ENCODE peak calls at places on chromosomes 7 and 10, in nine cellular contexts. One of them, this sample, is unnamed.

GRCh38 chr10:79410315-79411094 is 34.9 kb downstream of the ZCCHC24 start:
- DNase-seq in A549: no peak
- DNase-seq in body of pancreas: no peak
- DNase-seq in testis: no peak
- DNase-seq in GM23338: no peak
- DNase-seq in NCI-H1092: no peak
- DNase-seq in stimulated activated CD8-positive, alpha-beta memory T cell treated with anti-CD3 and anti-CD28 coated beads, Interleukin-7, amount 100 ng/mL, for 24 hours: no peak
- DNase-seq in HT1080: no peak
- DNase-seq in AG04450: no peak
- DNase-seq in this sample: no peak

GRCh38 chr10:99337261-99337905 is 8.2 kb downstream of the CNNM1 start:
- DNase-seq in A549: no peak
- DNase-seq in body of pancreas: no peak
- DNase-seq in testis: peak; percentile 40
- DNase-seq in GM23338: no peak
- DNase-seq in NCI-H1092: no peak
- DNase-seq in stimulated activated CD8-positive, alpha-beta memory T cell treated with anti-CD3 and anti-CD28 coated beads, Interleukin-7, amount 100 ng/mL, for 24 hours: no peak
- DNase-seq in HT1080: no peak
- DNase-seq in AG04450: no peak
- DNase-seq in this sample: no peak

GRCh38 chr10:61830072-61830845 is 71.2 kb upstream of the ARID5B start:
- DNase-seq in A549: no peak
- DNase-seq in body of pancreas: no peak
- DNase-seq in testis: no peak
- DNase-seq in GM23338: no peak
- DNase-seq in NCI-H1092: no peak
- DNase-seq in stimulated activated CD8-positive, alpha-beta memory T cell treated with anti-CD3 and anti-CD28 coated beads, Interleukin-7, amount 100 ng/mL, for 24 hours: no peak
- DNase-seq in HT1080: no peak
- DNase-seq in AG04450: no peak
- DNase-seq in this sample: no peak

GRCh38 chr7:109449760-109450159 is 880.1 kb downstream of the DNAJB9 start:
- DNase-seq in A549: no peak
- DNase-seq in body of pancreas: no peak
- DNase-seq in testis: no peak
- DNase-seq in GM23338: peak; percentile 38
- DNase-seq in NCI-H1092: no peak
- DNase-seq in stimulated activated CD8-positive, alpha-beta memory T cell treated with anti-CD3 and anti-CD28 coated beads, Interleukin-7, amount 100 ng/mL, for 24 hours: no peak
- DNase-seq in HT1080: no peak
- DNase-seq in AG04450: no peak
- DNase-seq in this sample: no peak

GRCh38 chr7:107967420-107967819 is 35.5 kb downstream of the LAMB1 start:
- DNase-seq in A549: no peak
- DNase-seq in body of pancreas: no peak
- DNase-seq in testis: no peak
- DNase-seq in GM23338: no peak
- DNase-seq in NCI-H1092: peak; percentile 16
- DNase-seq in stimulated activated CD8-positive, alpha-beta memory T cell treated with anti-CD3 and anti-CD28 coated beads, Interleukin-7, amount 100 ng/mL, for 24 hours: no peak
- DNase-seq in HT1080: no peak
- DNase-seq in AG04450: no peak
- DNase-seq in this sample: no peak

GRCh38 chr7:92614586-92615237 is 24.5 kb upstream of the FAM133B start:
- DNase-seq in A549: no peak
- DNase-seq in body of pancreas: no peak
- DNase-seq in testis: no peak
- DNase-seq in GM23338: no peak
- DNase-seq in NCI-H1092: no peak
- DNase-seq in stimulated activated CD8-positive, alpha-beta memory T cell treated with anti-CD3 and anti-CD28 coated beads, Interleukin-7, amount 100 ng/mL, for 24 hours: no peak
- DNase-seq in HT1080: no peak
- DNase-seq in AG04450: no peak
- DNase-seq in this sample: no peak

GRCh38 chr10:75269605-75270004 is 33.8 kb upstream of the COMTD1 start:
- DNase-seq in A549: no peak
- DNase-seq in body of pancreas: no peak
- DNase-seq in testis: peak; percentile 57
- DNase-seq in GM23338: no peak
- DNase-seq in NCI-H1092: no peak
- DNase-seq in stimulated activated CD8-positive, alpha-beta memory T cell treated with anti-CD3 and anti-CD28 coated beads, Interleukin-7, amount 100 ng/mL, for 24 hours: no peak
- DNase-seq in HT1080: peak; percentile 20
- DNase-seq in AG04450: no peak
- DNase-seq in this sample: peak; percentile 51

GRCh38 chr7:127588697-127589482 is 679 bp downstream of the ARF5 start:
- DNase-seq in A549: peak; percentile 80
- DNase-seq in body of pancreas: peak; percentile 81
- DNase-seq in testis: peak; percentile 77
- DNase-seq in GM23338: peak; percentile 91
- DNase-seq in NCI-H1092: peak; percentile 65
- DNase-seq in stimulated activated CD8-positive, alpha-beta memory T cell treated with anti-CD3 and anti-CD28 coated beads, Interleukin-7, amount 100 ng/mL, for 24 hours: no peak
- DNase-seq in HT1080: peak; percentile 62
- DNase-seq in AG04450: peak; percentile 20
- DNase-seq in this sample: peak; percentile 66

GRCh38 chr7:136857573-136857972 is 10.9 kb upstream of the CHRM2 start:
- DNase-seq in A549: no peak
- DNase-seq in body of pancreas: no peak
- DNase-seq in testis: no peak
- DNase-seq in GM23338: peak; percentile 48
- DNase-seq in NCI-H1092: no peak
- DNase-seq in stimulated activated CD8-positive, alpha-beta memory T cell treated with anti-CD3 and anti-CD28 coated beads, Interleukin-7, amount 100 ng/mL, for 24 hours: no peak
- DNase-seq in HT1080: peak; percentile 17
- DNase-seq in AG04450: no peak
- DNase-seq in this sample: peak; percentile 54

GRCh38 chr7:100087055-100087750 is 1.6 kb upstream of the COPS6 start:
- DNase-seq in A549: no peak
- DNase-seq in body of pancreas: no peak
- DNase-seq in testis: no peak
- DNase-seq in GM23338: no peak
- DNase-seq in NCI-H1092: no peak
- DNase-seq in stimulated activated CD8-positive, alpha-beta memory T cell treated with anti-CD3 and anti-CD28 coated beads, Interleukin-7, amount 100 ng/mL, for 24 hours: no peak
- DNase-seq in HT1080: peak; percentile 97
- DNase-seq in AG04450: peak; percentile 98
- DNase-seq in this sample: no peak

GRCh38 chr7:155811895-155812761 is at the start of gene SHH:
- DNase-seq in A549: no peak
- DNase-seq in body of pancreas: no peak
- DNase-seq in testis: no peak
- DNase-seq in GM23338: peak; percentile 46
- DNase-seq in NCI-H1092: no peak
- DNase-seq in stimulated activated CD8-positive, alpha-beta memory T cell treated with anti-CD3 and anti-CD28 coated beads, Interleukin-7, amount 100 ng/mL, for 24 hours: no peak
- DNase-seq in HT1080: no peak
- DNase-seq in AG04450: no peak
- DNase-seq in this sample: no peak

GRCh38 chr10:33803248-33803647 is 468.8 kb upstream of the NRP1 start:
- DNase-seq in A549: no peak
- DNase-seq in body of pancreas: no peak
- DNase-seq in testis: no peak
- DNase-seq in GM23338: no peak
- DNase-seq in NCI-H1092: no peak
- DNase-seq in stimulated activated CD8-positive, alpha-beta memory T cell treated with anti-CD3 and anti-CD28 coated beads, Interleukin-7, amount 100 ng/mL, for 24 hours: no peak
- DNase-seq in HT1080: peak; percentile 92
- DNase-seq in AG04450: no peak
- DNase-seq in this sample: no peak

GRCh38 chr7:131600578-131600977 is 44.1 kb upstream of the PODXL start:
- DNase-seq in A549: no peak
- DNase-seq in body of pancreas: no peak
- DNase-seq in testis: no peak
- DNase-seq in GM23338: peak; percentile 53
- DNase-seq in NCI-H1092: no peak
- DNase-seq in stimulated activated CD8-positive, alpha-beta memory T cell treated with anti-CD3 and anti-CD28 coated beads, Interleukin-7, amount 100 ng/mL, for 24 hours: no peak
- DNase-seq in HT1080: peak; percentile 24
- DNase-seq in AG04450: peak; percentile 24
- DNase-seq in this sample: no peak

GRCh38 chr7:144827581-144828139 is 8.2 kb downstream of the TPK1 start:
- DNase-seq in A549: no peak
- DNase-seq in body of pancreas: no peak
- DNase-seq in testis: no peak
- DNase-seq in GM23338: no peak
- DNase-seq in NCI-H1092: no peak
- DNase-seq in stimulated activated CD8-positive, alpha-beta memory T cell treated with anti-CD3 and anti-CD28 coated beads, Interleukin-7, amount 100 ng/mL, for 24 hours: no peak
- DNase-seq in HT1080: no peak
- DNase-seq in AG04450: no peak
- DNase-seq in this sample: no peak

GRCh38 chr7:130144632-130145171 is 60.5 kb downstream of the TMEM209 start:
- DNase-seq in A549: peak; percentile 18
- DNase-seq in body of pancreas: no peak
- DNase-seq in testis: no peak
- DNase-seq in GM23338: no peak
- DNase-seq in NCI-H1092: no peak
- DNase-seq in stimulated activated CD8-positive, alpha-beta memory T cell treated with anti-CD3 and anti-CD28 coated beads, Interleukin-7, amount 100 ng/mL, for 24 hours: no peak
- DNase-seq in HT1080: peak; percentile 20
- DNase-seq in AG04450: peak; percentile 26
- DNase-seq in this sample: no peak

GRCh38 chr10:3263747-3264146 is 91.2 kb upstream of the PITRM1 start:
- DNase-seq in A549: no peak
- DNase-seq in body of pancreas: no peak
- DNase-seq in testis: no peak
- DNase-seq in GM23338: no peak
- DNase-seq in NCI-H1092: no peak
- DNase-seq in stimulated activated CD8-positive, alpha-beta memory T cell treated with anti-CD3 and anti-CD28 coated beads, Interleukin-7, amount 100 ng/mL, for 24 hours: no peak
- DNase-seq in HT1080: no peak
- DNase-seq in AG04450: no peak
- DNase-seq in this sample: no peak

GRCh38 chr7:123537026-123537642 is 2.7 kb upstream of the IQUB start:
- DNase-seq in A549: no peak
- DNase-seq in body of pancreas: no peak
- DNase-seq in testis: no peak
- DNase-seq in GM23338: peak; percentile 37
- DNase-seq in NCI-H1092: no peak
- DNase-seq in stimulated activated CD8-positive, alpha-beta memory T cell treated with anti-CD3 and anti-CD28 coated beads, Interleukin-7, amount 100 ng/mL, for 24 hours: no peak
- DNase-seq in HT1080: peak; percentile 37
- DNase-seq in AG04450: no peak
- DNase-seq in this sample: peak; percentile 35

GRCh38 chr7:12493866-12494265 is 76.7 kb upstream of the SCIN start:
- DNase-seq in A549: no peak
- DNase-seq in body of pancreas: no peak
- DNase-seq in testis: no peak
- DNase-seq in GM23338: no peak
- DNase-seq in NCI-H1092: no peak
- DNase-seq in stimulated activated CD8-positive, alpha-beta memory T cell treated with anti-CD3 and anti-CD28 coated beads, Interleukin-7, amount 100 ng/mL, for 24 hours: no peak
- DNase-seq in HT1080: peak; percentile 14
- DNase-seq in AG04450: no peak
- DNase-seq in this sample: no peak

GRCh38 chr7:87140271-87140748 is 11.9 kb upstream of the DMTF1 start:
- DNase-seq in A549: no peak
- DNase-seq in body of pancreas: no peak
- DNase-seq in testis: no peak
- DNase-seq in GM23338: no peak
- DNase-seq in NCI-H1092: no peak
- DNase-seq in stimulated activated CD8-positive, alpha-beta memory T cell treated with anti-CD3 and anti-CD28 coated beads, Interleukin-7, amount 100 ng/mL, for 24 hours: no peak
- DNase-seq in HT1080: peak; percentile 21
- DNase-seq in AG04450: no peak
- DNase-seq in this sample: no peak

GRCh38 chr10:79948976-79949722 is at the start of gene SFTPD:
- DNase-seq in A549: no peak
- DNase-seq in body of pancreas: no peak
- DNase-seq in testis: no peak
- DNase-seq in GM23338: peak; percentile 46
- DNase-seq in NCI-H1092: no peak
- DNase-seq in stimulated activated CD8-positive, alpha-beta memory T cell treated with anti-CD3 and anti-CD28 coated beads, Interleukin-7, amount 100 ng/mL, for 24 hours: no peak
- DNase-seq in HT1080: no peak
- DNase-seq in AG04450: no peak
- DNase-seq in this sample: peak; percentile 79

This sample was measured in NB4.